ENCODE peak calls at places on chromosomes 2 and 18, in ten cellular contexts. P is lung; A is NCI-H1694 treated with DMSO at 0.1 percent for 48 hours; T is GM04504; K is CD8-positive, alpha-beta T cell; N is H9; B is activated T-cell treated with anti-CD3 and anti-CD28 coated beads for 1 hour; F is hippocampal formation; V is trophoblast cell; I is pancreas. O is an unnamed sample.

GRCh38 chr18:59140287-59140885 is 702 bp downstream of the SEC11C start:
- DNase-seq in P (no peak), A (no peak), T (no peak), K (no peak), N (peak), B (no peak), F (peak), V (no peak), I (peak), O (no peak)

GRCh38 chr2:30670453-30670852 is 136.8 kb downstream of the CAPN13 start:
- DNase-seq in P (no peak), A (no peak), T (no peak), K (no peak), N (peak), B (no peak), F (no peak), V (no peak), I (no peak), O (no peak)

GRCh38 chr18:11909081-11909410 is 929 bp upstream of the MPPE1 start:
- DNase-seq in P (no peak), A (no peak), T (peak), K (no peak), N (no peak), B (no peak), F (no peak), V (no peak), I (no peak), O (no peak)

GRCh38 chr2:50582164-50582563 is 449.8 kb downstream of the NRXN1 start:
- DNase-seq in P (no peak), A (no peak), T (no peak), K (no peak), N (no peak), B (no peak), F (no peak), V (no peak), I (no peak), O (no peak)

GRCh38 chr2:82301506-82301905 is 1997.0 kb upstream of the LRRTM1 start:
- DNase-seq in P (no peak), A (no peak), T (no peak), K (no peak), N (no peak), B (no peak), F (no peak), V (no peak), I (no peak), O (no peak)

GRCh38 chr2:31642707-31643106 is 62.0 kb upstream of the SRD5A2 start:
- DNase-seq in P (no peak), A (no peak), T (no peak), K (no peak), N (no peak), B (no peak), F (no peak), V (no peak), I (no peak), O (no peak)

GRCh38 chr18:25187582-25188291 is 164.2 kb downstream of the ZNF521 start:
- DNase-seq in P (no peak), A (no peak), T (no peak), K (no peak), N (no peak), B (no peak), F (peak), V (no peak), I (no peak), O (no peak)

GRCh38 chr2:47632754-47633153 is 150.2 kb upstream of the MSH6 start:
- DNase-seq in P (no peak), A (no peak), T (no peak), K (no peak), N (no peak), B (no peak), F (no peak), V (no peak), I (no peak), O (no peak)

GRCh38 chr18:27583466-27583865 is 398.4 kb upstream of the CHST9 start:
- DNase-seq in P (no peak), A (no peak), T (no peak), K (no peak), N (no peak), B (no peak), F (no peak), V (no peak), I (no peak), O (no peak)

GRCh38 chr2:205903549-205904129 is 182.3 kb downstream of the INO80D start:
- DNase-seq in P (no peak), A (peak), T (no peak), K (no peak), N (peak), B (no peak), F (no peak), V (peak), I (peak), O (no peak)

GRCh38 chr2:133986076-133986837 is 267.6 kb upstream of the MGAT5 start:
- DNase-seq in P (no peak), A (no peak), T (no peak), K (no peak), N (no peak), B (no peak), F (no peak), V (no peak), I (no peak), O (no peak)

GRCh38 chr2:163345795-163346573 is 389.8 kb downstream of the FIGN start:
- DNase-seq in P (no peak), A (peak), T (no peak), K (no peak), N (no peak), B (no peak), F (peak), V (peak), I (no peak), O (no peak)

GRCh38 chr18:41395695-41396094 is 559.3 kb upstream of the PIK3C3 start:
- DNase-seq in P (no peak), A (no peak), T (no peak), K (no peak), N (no peak), B (no peak), F (no peak), V (no peak), I (no peak), O (no peak)

GRCh38 chr18:22591231-22591630 is 173.5 kb upstream of the CTAGE1 start:
- DNase-seq in P (no peak), A (no peak), T (no peak), K (no peak), N (no peak), B (no peak), F (no peak), V (no peak), I (no peak), O (no peak)

GRCh38 chr18:8091042-8091441 is 518.2 kb upstream of the RAB12 start:
- DNase-seq in P (no peak), A (no peak), T (no peak), K (no peak), N (no peak), B (no peak), F (no peak), V (no peak), I (no peak), O (no peak)

GRCh38 chr2:195756218-195756941 is 99.4 kb downstream of the SLC39A10 start:
- DNase-seq in P (no peak), A (no peak), T (no peak), K (no peak), N (no peak), B (no peak), F (no peak), V (no peak), I (no peak), O (no peak)

GRCh38 chr2:56030062-56030461 is 106.5 kb upstream of the EFEMP1 start:
- DNase-seq in P (no peak), A (no peak), T (no peak), K (no peak), N (no peak), B (no peak), F (no peak), V (no peak), I (no peak), O (no peak)